ENCODE peak calls at places on chromosome 7, in five cellular contexts. B is NCI-H1105 treated with DMSO at 0.1 percent for 48 hours, I is dermis blood vessel endothelial cell, Y is substantia nigra, R is MV-4-11. L is an unnamed sample.
A peak's percentile ranks its signal among the peaks of the same experiment; 100 is the strongest.

GRCh38 chr7:141585592-141586510 is 34.6 kb downstream of the AGK start:
- DNase-seq in Y (no peak), B (no peak), I (no peak), R (no peak), L (peak; percentile 80)

GRCh38 chr7:117163101-117163500 is 159.8 kb downstream of the WNT2 start:
- DNase-seq in B (peak; percentile 16), R (no peak), I (peak; percentile 33), Y (no peak), L (no peak)

GRCh38 chr7:27616914-27617548 is 45.7 kb downstream of the HIBADH start:
- DNase-seq in R (no peak), I (no peak), Y (no peak), B (no peak), L (no peak)

GRCh38 chr7:40717242-40717641 is 582.4 kb downstream of the SUGCT start:
- DNase-seq in R (peak; percentile 88), Y (no peak), B (peak; percentile 14), I (peak; percentile 80), L (no peak)

GRCh38 chr7:143318661-143319060 is 2.8 kb downstream of the CLCN1 start:
- DNase-seq in I (no peak), R (peak; percentile 73), Y (no peak), B (no peak), L (no peak)

GRCh38 chr7:155497149-155497901 is 39.4 kb downstream of the EN2 start:
- DNase-seq in R (no peak), Y (no peak), I (no peak), B (no peak), L (no peak)

GRCh38 chr7:123492485-123492884 is 41.9 kb downstream of the IQUB start:
- DNase-seq in B (no peak), I (no peak), Y (no peak), R (no peak), L (no peak)

GRCh38 chr7:69180662-69181061 is 417.6 kb upstream of the AUTS2 start:
- DNase-seq in I (no peak), B (no peak), Y (no peak), R (no peak), L (no peak)

GRCh38 chr7:5450549-5451327 is 27.1 kb upstream of the TNRC18 start:
- DNase-seq in I (peak; percentile 67), R (no peak), B (no peak), Y (peak; percentile 56), L (no peak)

GRCh38 chr7:37671871-37672270 is 11.7 kb upstream of the GPR141 start:
- DNase-seq in R (peak; percentile 12), I (no peak), Y (no peak), B (no peak), L (no peak)

GRCh38 chr7:17234398-17235021 is 63.9 kb upstream of the AHR start:
- DNase-seq in I (peak; percentile 95), R (peak; percentile 97), Y (no peak), B (no peak), L (peak; percentile 87)

GRCh38 chr7:73844848-73845460 is 2.6 kb upstream of the METTL27 start:
- DNase-seq in Y (no peak), B (no peak), R (no peak), I (no peak), L (no peak)

GRCh38 chr7:45021604-45022296 is 21.7 kb downstream of the CCM2 start:
- DNase-seq in R (peak; percentile 73), B (no peak), I (peak; percentile 38), Y (no peak), L (no peak)

GRCh38 chr7:112520787-112521186 is 40.0 kb downstream of the LSMEM1 start:
- DNase-seq in Y (no peak), R (no peak), B (no peak), I (no peak), L (no peak)

GRCh38 chr7:142915315-142915714 is 18.2 kb downstream of the TRPV5 start:
- DNase-seq in Y (no peak), R (no peak), I (no peak), B (no peak), L (no peak)

GRCh38 chr7:150737265-150738055 is at the start of gene GIMAP5:
- DNase-seq in B (no peak), R (peak; percentile 53), Y (no peak), I (peak; percentile 65), L (no peak)

GRCh38 chr7:6628045-6628444 is 9.1 kb upstream of the ZNF316 start:
- DNase-seq in B (peak; percentile 93), I (no peak), Y (no peak), R (no peak), L (no peak)

GRCh38 chr7:116863168-116863670 is 832 bp downstream of the CAPZA2 start:
- DNase-seq in R (no peak), B (peak; percentile 49), Y (peak; percentile 20), I (peak; percentile 54), L (no peak)

GRCh38 chr7:22726849-22727792 is at the start of gene IL6:
- DNase-seq in R (peak; percentile 49), B (peak; percentile 84), Y (peak; percentile 53), I (peak; percentile 95), L (peak; percentile 79)

GRCh38 chr7:41162612-41163011 is 540.3 kb downstream of the INHBA start:
- DNase-seq in I (no peak), B (no peak), Y (no peak), R (no peak), L (no peak)

GRCh38 chr7:116249969-116250553 is 39.7 kb downstream of the TES start:
- DNase-seq in I (peak; percentile 82), R (peak; percentile 53), Y (no peak), B (peak; percentile 7), L (no peak)

GRCh38 chr7:129702316-129702715 is 90.8 kb downstream of the NRF1 start:
- DNase-seq in B (no peak), R (no peak), Y (no peak), I (no peak), L (no peak)

GRCh38 chr7:74029094-74029785 is 1.3 kb downstream of the ELN start:
- DNase-seq in R (no peak), Y (no peak), I (peak; percentile 60), B (no peak), L (no peak)

GRCh38 chr7:51080622-51081269 is 235.9 kb downstream of the COBL start:
- DNase-seq in I (no peak), B (no peak), Y (peak; percentile 49), R (no peak), L (no peak)

GRCh38 chr7:131370523-131370968 is 42.9 kb downstream of the MKLN1 start:
- DNase-seq in I (no peak), B (no peak), Y (no peak), R (no peak), L (no peak)

GRCh38 chr7:110010379-110010778 is 1080.5 kb upstream of the LRRN3 start:
- DNase-seq in I (no peak), R (peak; percentile 7), B (no peak), Y (no peak), L (no peak)

GRCh38 chr7:23898619-23899018 is 188.6 kb downstream of the STK31 start:
- DNase-seq in Y (no peak), B (no peak), R (no peak), I (no peak), L (no peak)

GRCh38 chr7:65307651-65308299 is 65.9 kb upstream of the ZNF92 start:
- DNase-seq in I (peak; percentile 84), R (peak; percentile 32), Y (peak; percentile 23), B (peak; percentile 81), L (no peak)

GRCh38 chr7:152894295-152895170 is 135.0 kb downstream of the ACTR3B start:
- DNase-seq in Y (no peak), B (no peak), R (no peak), I (peak; percentile 47), L (no peak)

GRCh38 chr7:1123721-1124120 is 35.8 kb downstream of the GPER1 start:
- DNase-seq in R (no peak), Y (peak; percentile 80), I (peak; percentile 93), B (no peak), L (no peak)

GRCh38 chr7:157487046-157487770 is 150.4 kb downstream of the DNAJB6 start:
- DNase-seq in Y (no peak), I (no peak), B (no peak), R (no peak), L (no peak)

GRCh38 chr7:139808401-139808800 is 20.7 kb upstream of the TBXAS1 start:
- DNase-seq in R (no peak), B (no peak), I (no peak), Y (no peak), L (no peak)

GRCh38 chr7:134512271-134512670 is 15.1 kb upstream of the AKR1B10 start:
- DNase-seq in R (no peak), Y (no peak), I (no peak), B (no peak), L (no peak)

GRCh38 chr7:83921798-83922607 is 272.6 kb downstream of the SEMA3A start:
- DNase-seq in R (no peak), Y (no peak), B (peak; percentile 96), I (no peak), L (peak; percentile 1)

GRCh38 chr7:5672468-5672867 is 109.0 kb downstream of the RNF216 start:
- DNase-seq in Y (no peak), I (no peak), R (no peak), B (no peak), L (no peak)

GRCh38 chr7:131302876-131303707 is 24.6 kb upstream of the MKLN1 start:
- DNase-seq in I (peak; percentile 53), B (no peak), R (no peak), Y (peak; percentile 10), L (no peak)